ENCODE peak calls at places on chromosomes 11 and 22, in five cellular contexts. R, H, J, Z and B are unnamed samples.

GRCh38 chr22:43592470-43592869 is 180.7 kb downstream of the MPPED1 start:
- DNase-seq in R (no peak), H (no peak), J (no peak), Z (no peak), B (no peak)

GRCh38 chr11:17798253-17798652 is 63.7 kb downstream of the KCNC1 start:
- DNase-seq in R (no peak), H (no peak), J (no peak), Z (no peak), B (no peak)

GRCh38 chr22:49551446-49551845 is 276.2 kb downstream of the BRD1 start:
- DNase-seq in R (no peak), H (no peak), J (no peak), Z (no peak), B (no peak)

GRCh38 chr22:44638966-44639739 is 62.9 kb upstream of the PRR5 start:
- DNase-seq in R (peak; percentile 7), H (no peak), J (no peak), Z (no peak), B (no peak)

GRCh38 chr11:10333490-10333889 is 28.6 kb downstream of the ADM start:
- DNase-seq in R (no peak), H (no peak), J (no peak), Z (no peak), B (no peak)

GRCh38 chr11:70358797-70359196 is 39.5 kb upstream of the CTTN start:
- DNase-seq in R (no peak), H (no peak), J (no peak), Z (no peak), B (no peak)

GRCh38 chr22:50027639-50028537 is 15.3 kb upstream of the IL17REL start:
- DNase-seq in R (no peak), H (no peak), J (no peak), Z (peak; percentile 9), B (no peak)

GRCh38 chr11:95371147-95371546 is 140.1 kb upstream of the SESN3 start:
- DNase-seq in R (no peak), H (no peak), J (no peak), Z (no peak), B (no peak)

GRCh38 chr11:35649984-35650383 is 12.6 kb upstream of the TRIM44 start:
- DNase-seq in R (no peak), H (no peak), J (no peak), Z (peak; percentile 79), B (no peak)

GRCh38 chr22:29661355-29661754 is 57.9 kb downstream of the NF2 start:
- DNase-seq in R (peak; percentile 48), H (no peak), J (no peak), Z (peak; percentile 36), B (no peak)

GRCh38 chr22:26436903-26437515 is 7.9 kb downstream of the ASPHD2 start:
- DNase-seq in R (no peak), H (no peak), J (no peak), Z (no peak), B (no peak)

GRCh38 chr22:28009272-28009827 is 90.3 kb upstream of the PITPNB start:
- DNase-seq in R (peak; percentile 69), H (peak; percentile 67), J (peak; percentile 79), Z (peak; percentile 95), B (peak; percentile 78)

GRCh38 chr22:39658367-39658766 is 87.8 kb downstream of the CACNA1I start:
- DNase-seq in R (no peak), H (no peak), J (no peak), Z (no peak), B (no peak)

GRCh38 chr11:48064306-48064705 is 83.9 kb downstream of the PTPRJ start:
- DNase-seq in R (peak; percentile 70), H (peak; percentile 71), J (no peak), Z (peak; percentile 89), B (no peak)

GRCh38 chr22:17120711-17121234 is 387 bp downstream of the TMEM121B start:
- DNase-seq in R (no peak), H (no peak), J (peak; percentile 15), Z (peak; percentile 8), B (no peak)

GRCh38 chr11:111836766-111837165 is 34.6 kb downstream of the ALG9 start:
- DNase-seq in R (no peak), H (no peak), J (no peak), Z (peak; percentile 36), B (peak; percentile 71)

GRCh38 chr11:8041576-8041975 is 39.4 kb upstream of the TUB start:
- DNase-seq in R (no peak), H (no peak), J (no peak), Z (no peak), B (no peak)

GRCh38 chr11:95067042-95067827 is 516 bp downstream of the SRSF8 start:
- DNase-seq in R (peak; percentile 81), H (no peak), J (peak; percentile 70), Z (peak; percentile 76), B (peak; percentile 81)

GRCh38 chr11:100561325-100561724 is 125.8 kb upstream of the ARHGAP42 start:
- DNase-seq in R (no peak), H (no peak), J (no peak), Z (peak; percentile 33), B (no peak)

GRCh38 chr22:23035557-23036277 is 34.6 kb upstream of the GNAZ start:
- DNase-seq in R (no peak), H (no peak), J (peak; percentile 78), Z (no peak), B (peak; percentile 25)

GRCh38 chr11:130216591-130217132 is 57.1 kb downstream of the ST14 start:
- DNase-seq in R (peak; percentile 15), H (no peak), J (no peak), Z (no peak), B (no peak)

GRCh38 chr11:111531687-111532364 is 8.7 kb upstream of the LAYN start:
- DNase-seq in R (peak; percentile 90), H (peak; percentile 71), J (no peak), Z (peak; percentile 94), B (peak; percentile 64)

GRCh38 chr11:102497061-102497460 is 33.5 kb downstream of the MMP7 start:
- DNase-seq in R (peak; percentile 30), H (no peak), J (no peak), Z (peak; percentile 77), B (no peak)

GRCh38 chr11:57638005-57638760 is 11.5 kb downstream of the YPEL4 start:
- DNase-seq in R (peak; percentile 81), H (peak; percentile 58), J (peak; percentile 70), Z (peak; percentile 85), B (peak; percentile 44)
- H3K4me3 ChIP-seq in R (peak overlapping the region; percentile 94), H (peak overlapping the region; percentile 99), J (peak overlapping the region; percentile 61), Z (peak overlapping the region; percentile 93), B (peak overlapping the region; percentile 73)

GRCh38 chr11:79067355-79067685 is 373.5 kb downstream of the TENM4 start:
- DNase-seq in R (no peak), H (no peak), J (no peak), Z (no peak), B (no peak)

GRCh38 chr11:79062814-79063762 is 377.7 kb downstream of the TENM4 start:
- DNase-seq in R (no peak), H (no peak), J (no peak), Z (no peak), B (peak; percentile 22)

GRCh38 chr11:79068356-79068755 is 372.5 kb downstream of the TENM4 start:
- DNase-seq in R (no peak), H (no peak), J (no peak), Z (no peak), B (no peak)

GRCh38 chr11:79069504-79069903 is 371.3 kb downstream of the TENM4 start:
- DNase-seq in R (no peak), H (no peak), J (no peak), Z (no peak), B (no peak)

DNA sequence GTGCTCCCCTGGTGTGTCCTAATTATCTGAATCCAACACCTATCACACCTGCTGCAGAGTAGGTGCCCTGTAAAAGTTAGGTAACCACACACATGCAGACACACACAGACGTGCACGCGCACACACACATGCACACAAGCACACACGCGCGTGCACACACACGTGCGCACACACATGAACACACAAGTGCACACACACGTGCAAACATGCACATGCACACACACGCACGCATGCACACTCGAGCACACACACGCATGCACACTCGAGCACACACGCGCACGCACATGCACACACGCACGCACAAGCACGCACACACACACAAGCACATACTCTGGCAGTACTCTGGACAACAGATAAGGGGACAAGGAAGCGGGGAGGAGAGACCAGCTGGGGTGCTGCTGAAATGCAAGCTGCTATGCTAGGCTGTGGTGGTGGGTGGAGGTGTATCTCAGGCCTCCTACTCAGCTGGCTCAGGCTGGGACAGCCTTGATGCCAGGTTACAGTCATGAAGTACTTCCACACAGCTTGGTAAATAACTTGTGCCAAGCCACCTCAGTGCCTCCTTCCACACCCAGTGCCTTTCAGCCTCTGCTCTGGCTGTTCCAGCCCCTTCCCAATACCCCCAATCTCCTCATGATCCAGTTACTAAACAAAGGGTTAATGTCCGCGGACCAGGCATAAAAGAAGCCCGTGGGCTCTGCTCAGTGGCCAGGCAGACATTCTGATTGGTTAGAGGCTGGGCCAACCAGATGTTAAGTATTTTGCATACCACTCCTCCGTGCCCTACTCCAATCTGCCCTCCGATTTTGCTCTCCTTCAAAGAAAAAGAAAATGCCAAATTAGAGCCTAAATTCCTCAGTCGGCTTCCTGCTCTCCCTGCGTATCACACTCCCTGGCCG is 374.1 kb downstream of the TENM4 start:
- DNase-seq in R (no peak), H (no peak), J (no peak), Z (no peak), B (no peak)
- H3K4me3 ChIP-seq in R (no peak overlapping the region), H (no peak overlapping the region), J (no peak overlapping the region), Z (no peak overlapping the region), B (no peak overlapping the region)

DNA sequence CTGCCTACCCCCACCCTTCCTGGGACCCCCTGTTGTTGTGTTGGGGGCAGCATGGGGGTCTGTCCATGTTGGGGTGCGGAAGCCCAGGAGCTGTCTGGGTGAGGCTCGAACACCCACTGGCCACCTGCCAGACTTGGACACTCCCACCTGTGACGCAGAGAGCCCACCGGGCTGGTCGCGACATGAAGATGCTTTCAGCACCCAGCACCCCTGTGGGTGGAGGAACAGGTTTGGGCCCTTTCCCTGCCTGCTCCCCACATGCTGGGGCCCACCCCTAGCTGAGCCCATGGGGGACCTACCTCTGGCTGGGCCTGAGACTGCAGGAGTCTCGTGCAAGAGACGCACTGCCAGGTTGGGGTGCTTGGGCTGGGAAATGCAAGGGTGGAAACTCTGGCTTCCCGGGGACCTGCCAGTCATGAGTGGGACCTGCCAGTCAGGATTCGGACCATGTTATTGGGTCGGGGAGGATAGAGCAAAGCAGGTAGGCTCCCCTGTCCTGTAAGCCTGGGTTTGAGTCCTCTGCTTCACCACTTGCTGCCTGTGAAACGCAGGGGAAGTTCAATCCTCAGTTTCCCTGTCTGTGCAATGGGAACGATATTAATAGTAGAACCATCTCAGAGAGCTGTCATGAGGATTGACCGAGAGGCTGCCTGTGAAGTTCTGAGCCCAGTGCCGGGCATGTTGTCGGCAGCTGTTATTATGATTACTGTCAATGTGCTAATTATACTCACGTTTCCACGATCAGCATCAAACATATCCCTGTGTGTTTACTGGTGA is 24.1 kb downstream of the KIAA1671 start:
- DNase-seq in R (no peak), H (no peak), J (no peak), Z (no peak), B (no peak)
- H3K4me3 ChIP-seq in R (no peak overlapping the region), H (no peak overlapping the region), J (no peak overlapping the region), Z (no peak overlapping the region), B (no peak overlapping the region)

DNA sequence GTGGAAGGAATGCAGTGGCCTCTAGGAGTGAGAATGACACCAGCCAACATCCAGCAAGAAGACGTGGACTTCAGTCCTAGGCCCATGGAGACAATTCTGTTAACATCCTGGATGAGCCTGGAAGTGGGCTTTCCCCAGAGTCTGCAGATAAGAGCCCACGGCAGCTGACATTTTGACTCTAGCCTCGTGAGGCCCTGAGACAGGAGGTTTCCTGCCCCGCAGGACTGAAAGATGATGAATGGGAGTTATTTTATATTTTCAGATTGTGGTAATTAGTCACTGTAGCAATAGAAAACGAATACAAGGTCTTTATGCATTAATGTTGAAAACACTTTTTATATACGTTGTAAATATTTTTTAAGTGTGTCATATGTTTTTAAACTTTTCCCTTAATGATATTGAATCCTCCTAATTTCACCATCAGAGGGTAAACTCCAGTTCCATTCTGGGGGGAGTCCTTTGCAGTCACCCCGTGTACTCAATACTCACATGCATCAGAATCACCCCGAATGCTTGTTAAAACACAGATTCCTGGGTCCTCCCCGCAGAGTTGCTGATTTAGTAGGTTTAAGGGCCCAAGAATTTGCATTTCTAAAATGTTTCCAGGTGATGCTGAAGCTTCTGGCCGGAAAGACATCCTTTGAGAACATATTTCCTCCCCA is 545 bp upstream of the TPCN2 start:
- DNase-seq in R (no peak), H (no peak), J (no peak), Z (peak; percentile 12), B (no peak)
- H3K4me3 ChIP-seq in R (peak overlapping the region; percentile 90), H (peak overlapping the region; percentile 81), J (peak overlapping the region; percentile 89), Z (peak overlapping the region; percentile 85), B (peak overlapping the region; percentile 89)